ENCODE peak calls at places on chromosome 17, in seven cellular contexts. Q is naive thymus-derived CD4-positive, alpha-beta T cell; E is left lung; N is heart left ventricle; F is GM23248; Z is mammary epithelial cell; L is right atrium auricular region. S is an unnamed sample. For H3K4me1, the result is how much of the 10 kb centered on the place peaks cover.

GRCh38 chr17:559699-560378 is 154.8 kb downstream of the VPS53 start:
- DNase-seq in Z (peak), Q (no peak), L (peak), N (peak), F (peak), E (no peak), S (peak)

GRCh38 chr17:7845359-7846062 is 9.4 kb upstream of the TMEM88 start:
- DNase-seq in L (no peak), N (no peak), Q (no peak), Z (no peak), E (no peak), F (no peak), S (no peak)

GRCh38 chr17:36777118-36777517 is 160.2 kb upstream of the LHX1 start:
- DNase-seq in N (no peak), L (no peak), F (no peak), E (no peak), Q (no peak), Z (no peak), S (no peak)

GRCh38 chr17:33049781-33050414 is 58.3 kb downstream of the SPACA3 start:
- DNase-seq in Z (no peak), F (peak), N (no peak), Q (no peak), L (peak), E (no peak), S (no peak)

GRCh38 chr17:82285141-82285540 is 11.6 kb upstream of the CSNK1D start:
- DNase-seq in E (no peak), L (no peak), N (no peak), F (no peak), Z (peak), Q (no peak), S (no peak)

GRCh38 chr17:40514013-40514875 is 12.8 kb upstream of the TNS4 start:
- DNase-seq in F (no peak), N (peak), Z (no peak), Q (no peak), L (no peak), E (peak), S (no peak)

GRCh38 chr17:35732806-35733136 is 1.3 kb downstream of the RASL10B start:
- DNase-seq in N (no peak), E (no peak), F (no peak), Q (no peak), Z (no peak), L (peak), S (no peak)

GRCh38 chr17:8121531-8122390 is 2.1 kb downstream of the HES7 start:
- DNase-seq in Q (no peak), F (peak), N (peak), E (no peak), L (no peak), Z (peak), S (peak)

GRCh38 chr17:81537343-81537855 is 9.2 kb downstream of the FSCN2 start:
- DNase-seq in F (no peak), Q (no peak), Z (no peak), E (no peak), L (no peak), N (no peak), S (peak)

GRCh38 chr17:73347355-73347754 is 35.6 kb upstream of the CDC42EP4 start:
- DNase-seq in E (no peak), Z (no peak), L (no peak), F (peak), Q (no peak), N (no peak), S (peak)

GRCh38 chr17:45020354-45021138 is 30.9 kb downstream of the DCAKD start:
- DNase-seq in N (no peak), L (no peak), F (no peak), Q (no peak), E (no peak), Z (no peak), S (peak)

GRCh38 chr17:29833801-29834200 is 96.2 kb downstream of the SSH2 start:
- DNase-seq in N (no peak), Q (no peak), E (no peak), F (no peak), L (no peak), Z (no peak), S (no peak)

GRCh38 chr17:80782536-80783427 is 208.9 kb upstream of the CHMP6 start:
- DNase-seq in F (peak), Q (peak), Z (no peak), N (no peak), L (no peak), E (peak), S (no peak)

GRCh38 chr17:2397247-2398171 is 3.4 kb downstream of the MNT start:
- DNase-seq in Q (no peak), Z (no peak), E (peak), N (no peak), L (no peak), F (no peak), S (no peak)
- H3K27ac ChIP-seq in Q (peak), Z (peak), E (peak), N (peak), L (peak), F (peak), S (peak)

GRCh38 chr17:57580055-57580739 is 164.9 kb downstream of the CCDC182 start:
- DNase-seq in F (no peak), N (no peak), L (no peak), Q (no peak), E (no peak), Z (no peak), S (no peak)
- H3K4me1 ChIP-seq in F (under half), N (under half), L (under half), Q (under half), E (under half), Z (under half), S (under half)

DNA sequence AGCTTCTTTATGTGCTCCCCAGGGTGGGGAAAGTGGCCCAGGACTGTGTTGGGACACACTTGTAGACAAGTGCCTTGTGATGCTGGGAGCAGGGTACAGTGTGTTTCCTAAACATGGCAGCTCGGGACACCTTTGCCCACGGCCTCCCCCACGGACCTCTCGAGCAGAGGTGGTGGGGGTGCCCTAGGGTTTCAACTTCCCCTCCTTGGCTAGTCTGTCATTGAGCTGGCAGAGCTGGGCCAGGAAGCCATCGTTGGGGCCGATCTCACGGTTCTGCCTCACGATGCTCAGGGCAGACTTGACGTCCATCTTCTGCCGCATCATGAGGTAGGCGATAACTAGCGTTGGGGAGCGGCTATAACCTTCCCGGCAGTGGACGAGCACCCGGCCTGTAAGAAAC is 9.4 kb downstream of the DUSP3 start:
- DNase-seq in F (no peak), N (no peak), Q (no peak), E (no peak), L (no peak), Z (no peak), S (no peak)
- H3K27ac ChIP-seq in F (no peak), N (no peak), Q (no peak), E (peak), L (peak), Z (no peak), S (peak)

GRCh38 chr17:50947844-50948514 is 81.8 kb upstream of the TOB1 start:
- DNase-seq in Q (no peak), L (no peak), N (peak), Z (no peak), F (no peak), E (peak), S (peak)
- H3K4me1 ChIP-seq in Q (under half), L (under half), N (half or more), Z (under half), F (under half), E (under half), S (half or more)

DNA sequence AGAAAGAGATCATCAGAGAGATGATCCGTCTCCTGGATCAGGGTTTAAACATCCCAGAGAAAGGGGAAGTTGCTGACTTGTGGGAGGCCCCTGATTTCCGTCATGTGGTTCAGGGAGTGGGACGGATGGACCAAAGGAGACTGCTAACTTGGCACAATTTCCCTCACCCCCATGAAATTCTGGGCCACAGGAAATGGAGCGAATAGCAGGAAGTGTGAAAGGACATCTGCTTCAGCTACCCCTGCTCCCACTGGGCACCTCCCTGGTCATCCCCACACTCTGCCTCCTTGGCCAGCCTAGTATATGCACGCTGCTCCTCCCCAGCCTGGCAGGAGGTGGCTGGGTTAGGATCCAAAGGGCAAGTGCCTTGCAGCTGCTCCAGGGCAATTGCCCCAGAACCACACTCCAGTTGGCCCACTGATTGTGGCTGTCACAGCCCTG is 1.3 kb downstream of the ARRB2 start:
- DNase-seq in E (peak), Z (no peak), Q (no peak), F (no peak), N (peak), L (no peak), S (peak)
- H3K27ac ChIP-seq in E (peak), Z (no peak), Q (peak), F (no peak), N (peak), L (peak), S (peak)

GRCh38 chr17:47707056-47707791 is 13.3 kb downstream of the TBKBP1 start:
- DNase-seq in Q (no peak), L (no peak), N (peak), F (no peak), E (no peak), Z (peak), S (no peak)
- H3K4me1 ChIP-seq in Q (half or more), L (under half), N (under half), F (under half), E (under half), Z (under half), S (under half)

GRCh38 chr17:17200311-17200710 is 5.8 kb downstream of the PLD6 start:
- DNase-seq in F (no peak), Z (no peak), E (no peak), L (no peak), Q (no peak), N (no peak), S (no peak)
- H3K27ac ChIP-seq in F (no peak), Z (no peak), E (peak), L (no peak), Q (no peak), N (peak), S (no peak)

GRCh38 chr17:56425483-56425882 is 168.0 kb upstream of the NOG start:
- DNase-seq in Z (no peak), E (no peak), N (no peak), Q (no peak), L (no peak), F (no peak), S (no peak)

GRCh38 chr17:56431736-56432135 is 161.8 kb upstream of the NOG start:
- DNase-seq in Z (no peak), Q (no peak), L (no peak), N (no peak), F (peak), E (no peak), S (no peak)

GRCh38 chr17:56424005-56424404 is 169.5 kb upstream of the NOG start:
- DNase-seq in L (no peak), E (no peak), F (no peak), N (no peak), Z (no peak), Q (no peak), S (no peak)

GRCh38 chr17:56424543-56425044 is 168.9 kb upstream of the NOG start:
- DNase-seq in E (no peak), Z (no peak), F (no peak), N (no peak), L (no peak), Q (no peak), S (no peak)

GRCh38 chr17:56426901-56427300 is 166.6 kb upstream of the NOG start:
- DNase-seq in Q (no peak), E (no peak), F (no peak), L (no peak), Z (no peak), N (no peak), S (no peak)
- H3K4me1 ChIP-seq in Q (under half), E (under half), F (under half), L (under half), Z (under half), N (under half), S (under half)

S was measured in psoas muscle.